ENCODE peak calls at places on chromosomes 6 and 20, in four cellular contexts. One of them, this sample, is unnamed.

GRCh38 chr6:159440907-159441703 is 251.9 kb downstream of the SOD2 start:
- DNase-seq in HuH-7: no peak
- DNase-seq in stromal cell of bone marrow: peak
- DNase-seq in sigmoid colon: no peak
- DNase-seq in this sample: no peak

GRCh38 chr20:54103067-54103761 is 32.8 kb upstream of the BCAS1 start:
- DNase-seq in HuH-7: peak
- DNase-seq in stromal cell of bone marrow: peak
- DNase-seq in sigmoid colon: peak
- DNase-seq in this sample: peak

GRCh38 chr6:134047673-134048072 is 4.8 kb downstream of the SLC2A12 start:
- DNase-seq in HuH-7: no peak
- DNase-seq in sigmoid colon: no peak
- DNase-seq in stromal cell of bone marrow: no peak
- DNase-seq in this sample: no peak

GRCh38 chr20:41249781-41250281 is 67.7 kb downstream of the ZHX3 start:
- DNase-seq in stromal cell of bone marrow: no peak
- DNase-seq in HuH-7: peak
- DNase-seq in sigmoid colon: peak
- DNase-seq in this sample: peak

GRCh38 chr6:169062272-169062671 is 191.4 kb downstream of the THBS2 start:
- DNase-seq in sigmoid colon: no peak
- DNase-seq in stromal cell of bone marrow: no peak
- DNase-seq in HuH-7: no peak
- DNase-seq in this sample: no peak

GRCh38 chr6:45419574-45420082 is 41.9 kb upstream of the SUPT3H start:
- DNase-seq in stromal cell of bone marrow: no peak
- DNase-seq in HuH-7: peak
- DNase-seq in sigmoid colon: peak
- DNase-seq in this sample: peak

GRCh38 chr20:1291191-1291741 is 25.2 kb downstream of the SNPH start:
- DNase-seq in HuH-7: no peak
- DNase-seq in sigmoid colon: no peak
- DNase-seq in stromal cell of bone marrow: peak
- DNase-seq in this sample: peak

GRCh38 chr6:129893513-129894098 is 32.5 kb upstream of the TMEM244 start:
- DNase-seq in sigmoid colon: no peak
- DNase-seq in stromal cell of bone marrow: peak
- DNase-seq in HuH-7: no peak
- DNase-seq in this sample: peak

GRCh38 chr6:133114973-133115372 is 126.2 kb upstream of the EYA4 start:
- DNase-seq in stromal cell of bone marrow: no peak
- DNase-seq in sigmoid colon: no peak
- DNase-seq in HuH-7: no peak
- DNase-seq in this sample: no peak

GRCh38 chr20:3749689-3750639 is 17.5 kb downstream of the HSPA12B start:
- DNase-seq in stromal cell of bone marrow: no peak
- DNase-seq in HuH-7: peak
- DNase-seq in sigmoid colon: peak
- DNase-seq in this sample: no peak

GRCh38 chr6:95230071-95230740 is 347.1 kb upstream of the MANEA start:
- DNase-seq in stromal cell of bone marrow: no peak
- DNase-seq in sigmoid colon: no peak
- DNase-seq in HuH-7: no peak
- DNase-seq in this sample: no peak

GRCh38 chr6:44416103-44416502 is 28.6 kb downstream of the CDC5L start:
- DNase-seq in sigmoid colon: no peak
- DNase-seq in stromal cell of bone marrow: peak
- DNase-seq in HuH-7: no peak
- DNase-seq in this sample: peak

GRCh38 chr6:166752097-166752496 is 125.0 kb upstream of the RPS6KA2 start:
- DNase-seq in HuH-7: no peak
- DNase-seq in sigmoid colon: no peak
- DNase-seq in stromal cell of bone marrow: no peak
- DNase-seq in this sample: no peak

GRCh38 chr6:135012764-135013163 is 41.9 kb downstream of the HBS1L start:
- DNase-seq in HuH-7: no peak
- DNase-seq in stromal cell of bone marrow: peak
- DNase-seq in sigmoid colon: no peak
- DNase-seq in this sample: peak

GRCh38 chr20:52446421-52447231 is 255.0 kb upstream of the ZFP64 start:
- DNase-seq in stromal cell of bone marrow: no peak
- DNase-seq in HuH-7: no peak
- DNase-seq in sigmoid colon: no peak
- DNase-seq in this sample: peak

GRCh38 chr6:52995913-52996685 is 1.0 kb upstream of the GSTA4 start:
- DNase-seq in HuH-7: no peak
- DNase-seq in stromal cell of bone marrow: peak
- DNase-seq in sigmoid colon: peak
- DNase-seq in this sample: peak